ENCODE peak calls at places on chromosomes 5 and 9, in eight cellular contexts. K, R, C, G, O, E, Q and Z are unnamed samples.

GRCh38 chr9:105639936-105640335 is 22.3 kb upstream of the TAL2 start:
- DNase-seq in K (no peak), R (no peak), C (no peak), G (no peak), O (no peak), E (no peak), Q (no peak), Z (no peak)

GRCh38 chr5:111075520-111075919 is 4.0 kb downstream of the TSLP start:
- DNase-seq in K (no peak), R (peak; percentile 95), C (no peak), G (peak; percentile 88), O (peak; percentile 70), E (no peak), Q (no peak), Z (peak; percentile 87)

GRCh38 chr9:30519756-30520155 is 1864.7 kb upstream of the ACO1 start:
- DNase-seq in K (no peak), R (no peak), C (no peak), G (peak; percentile 15), O (no peak), E (no peak), Q (no peak), Z (no peak)

GRCh38 chr9:105270711-105271110 is 26.3 kb downstream of the SLC44A1 start:
- DNase-seq in K (no peak), R (no peak), C (no peak), G (no peak), O (no peak), E (no peak), Q (no peak), Z (no peak)

GRCh38 chr9:128735373-128735772 is 11.4 kb upstream of the ZDHHC12 start:
- DNase-seq in K (no peak), R (no peak), C (no peak), G (no peak), O (no peak), E (no peak), Q (no peak), Z (no peak)

GRCh38 chr5:14062178-14062577 is 81.0 kb upstream of the TRIO start:
- DNase-seq in K (no peak), R (peak; percentile 50), C (no peak), G (no peak), O (no peak), E (no peak), Q (no peak), Z (no peak)

GRCh38 chr5:164679461-164679860 is 1174.0 kb downstream of the MAT2B start:
- DNase-seq in K (no peak), R (no peak), C (no peak), G (no peak), O (no peak), E (no peak), Q (no peak), Z (no peak)

GRCh38 chr9:111113712-111114111 is 75.4 kb upstream of the LPAR1 start:
- DNase-seq in K (no peak), R (no peak), C (no peak), G (no peak), O (no peak), E (no peak), Q (no peak), Z (no peak)

GRCh38 chr5:74725331-74725730 is 40.3 kb downstream of the HEXB start:
- DNase-seq in K (no peak), R (no peak), C (no peak), G (no peak), O (peak; percentile 70), E (no peak), Q (no peak), Z (no peak)

GRCh38 chr5:114055318-114055788 is 306.5 kb upstream of the KCNN2 start:
- DNase-seq in K (no peak), R (peak; percentile 35), C (peak; percentile 45), G (peak; percentile 11), O (peak; percentile 27), E (no peak), Q (peak; percentile 84), Z (no peak)

GRCh38 chr5:143126121-143127019 is 277.1 kb downstream of the NR3C1 start:
- DNase-seq in K (no peak), R (no peak), C (no peak), G (no peak), O (peak; percentile 67), E (no peak), Q (no peak), Z (no peak)

GRCh38 chr9:130426883-130427282 is 17.9 kb upstream of the ASS1 start:
- DNase-seq in K (peak; percentile 92), R (peak; percentile 94), C (no peak), G (peak; percentile 66), O (peak; percentile 64), E (no peak), Q (no peak), Z (peak; percentile 53)

GRCh38 chr9:135400496-135400895 is 79.1 kb upstream of the PPP1R26 start:
- DNase-seq in K (no peak), R (no peak), C (no peak), G (no peak), O (no peak), E (no peak), Q (no peak), Z (no peak)

GRCh38 chr5:77437194-77437593 is 54.9 kb downstream of the WDR41 start:
- DNase-seq in K (no peak), R (no peak), C (no peak), G (no peak), O (no peak), E (no peak), Q (peak; percentile 51), Z (no peak)

GRCh38 chr5:44275908-44276307 is 113.3 kb downstream of the FGF10 start:
- DNase-seq in K (no peak), R (no peak), C (no peak), G (no peak), O (no peak), E (no peak), Q (no peak), Z (no peak)

GRCh38 chr5:173010021-173010420 is 26.4 kb downstream of the ATP6V0E1 start:
- DNase-seq in K (no peak), R (peak; percentile 58), C (no peak), G (peak; percentile 57), O (no peak), E (no peak), Q (no peak), Z (no peak)

GRCh38 chr5:56516034-56516433 is 282.9 kb upstream of the ANKRD55 start:
- DNase-seq in K (no peak), R (no peak), C (no peak), G (no peak), O (no peak), E (no peak), Q (no peak), Z (no peak)

GRCh38 chr9:97627624-97628023 is 5.5 kb downstream of the TSTD2 start:
- DNase-seq in K (no peak), R (peak; percentile 29), C (no peak), G (no peak), O (peak; percentile 62), E (no peak), Q (no peak), Z (no peak)

GRCh38 chr5:152470167-152470566 is 65.1 kb upstream of the NMUR2 start:
- DNase-seq in K (no peak), R (no peak), C (no peak), G (no peak), O (no peak), E (no peak), Q (no peak), Z (no peak)

GRCh38 chr5:14038341-14038959 is 94.0 kb upstream of the DNAH5 start:
- DNase-seq in K (no peak), R (peak; percentile 93), C (no peak), G (peak; percentile 82), O (peak; percentile 82), E (no peak), Q (peak; percentile 47), Z (peak; percentile 46)

GRCh38 chr5:95956900-95957293 is 4.8 kb downstream of the ELL2 start:
- DNase-seq in K (no peak), R (no peak), C (no peak), G (no peak), O (no peak), E (no peak), Q (no peak), Z (no peak)
- H3K4me3 ChIP-seq in K (no peak overlapping the region), R (peak overlapping the region; percentile 97), C (no peak overlapping the region), G (no peak overlapping the region), O (peak overlapping the region; percentile 93), E (no peak overlapping the region), Q (no peak overlapping the region), Z (no peak overlapping the region)

GRCh38 chr5:39100301-39100850 is 26.2 kb upstream of the RICTOR start:
- DNase-seq in K (no peak), R (no peak), C (no peak), G (no peak), O (peak; percentile 54), E (no peak), Q (no peak), Z (no peak)

GRCh38 chr5:39099831-39100230 is 25.6 kb upstream of the RICTOR start:
- DNase-seq in K (no peak), R (no peak), C (no peak), G (no peak), O (no peak), E (no peak), Q (no peak), Z (no peak)

GRCh38 chr5:39104221-39104620 is 30.0 kb upstream of the RICTOR start:
- DNase-seq in K (no peak), R (no peak), C (no peak), G (no peak), O (no peak), E (no peak), Q (no peak), Z (no peak)

GRCh38 chr5:39102684-39103155 is 28.5 kb upstream of the RICTOR start:
- DNase-seq in K (no peak), R (peak; percentile 13), C (no peak), G (peak; percentile 39), O (peak; percentile 68), E (no peak), Q (no peak), Z (no peak)

DNA sequence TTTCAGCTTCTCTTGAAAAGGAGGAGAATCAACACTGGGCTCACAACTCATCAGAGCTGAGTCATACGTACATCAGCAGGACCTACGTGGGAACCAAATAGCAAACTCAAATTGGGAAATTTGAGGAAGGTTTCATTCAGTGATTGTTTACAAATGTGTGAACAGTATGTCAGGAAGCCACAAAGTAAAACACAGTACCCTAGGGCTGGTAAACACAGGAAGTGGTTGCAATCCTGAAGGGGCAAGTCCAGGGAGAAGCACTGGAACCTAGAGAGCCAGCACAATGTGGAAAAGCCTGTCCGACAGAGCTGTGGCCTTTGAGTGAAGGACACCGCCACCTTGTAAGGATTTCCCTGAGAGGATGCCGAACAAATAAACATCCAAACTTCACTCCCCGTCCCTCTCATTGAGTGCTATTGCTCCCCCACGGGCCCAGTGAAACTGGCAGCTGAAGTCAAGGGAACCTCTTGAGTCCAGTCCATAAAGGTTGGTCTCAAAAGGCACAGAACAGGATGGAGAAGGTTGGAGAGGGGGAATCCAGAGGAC is 26.7 kb upstream of the RICTOR start:
- DNase-seq in K (peak; percentile 93), R (peak; percentile 96), C (no peak), G (peak; percentile 96), O (peak; percentile 98), E (no peak), Q (no peak), Z (peak; percentile 97)
- H3K4me3 ChIP-seq in K (no peak overlapping the region), R (peak overlapping the region; percentile 12), C (no peak overlapping the region), G (no peak overlapping the region), O (no peak overlapping the region), E (no peak overlapping the region), Q (no peak overlapping the region), Z (no peak overlapping the region)

GRCh38 chr9:76341616-76342015 is 52.6 kb downstream of the RFK start:
- DNase-seq in K (no peak), R (no peak), C (no peak), G (no peak), O (no peak), E (no peak), Q (no peak), Z (no peak)
- H3K4me3 ChIP-seq in K (no peak overlapping the region), R (no peak overlapping the region), C (no peak overlapping the region), G (no peak overlapping the region), O (no peak overlapping the region), E (no peak overlapping the region), Q (no peak overlapping the region), Z (no peak overlapping the region)

GRCh38 chr9:125886365-125886764 is 139.2 kb downstream of the PBX3 start:
- DNase-seq in K (no peak), R (no peak), C (no peak), G (no peak), O (no peak), E (no peak), Q (no peak), Z (no peak)
- H3K4me3 ChIP-seq in K (no peak overlapping the region), R (no peak overlapping the region), C (no peak overlapping the region), G (no peak overlapping the region), O (no peak overlapping the region), E (no peak overlapping the region), Q (no peak overlapping the region), Z (no peak overlapping the region)